ENCODE peak calls at places on chromosomes 4 and X, in eight cellular contexts. Q, A, Z, P, K, S, J and R are unnamed samples.

GRCh38 chr4:127015616-127016015 is 617.1 kb upstream of the INTU start:
- DNase-seq in S (no peak), Z (no peak), J (no peak), K (no peak), P (no peak), Q (peak; percentile 38), A (peak; percentile 42), R (no peak)

GRCh38 chr4:153931804-153932203 is 142.9 kb upstream of the SFRP2 start:
- DNase-seq in Z (no peak), Q (no peak), K (no peak), J (peak; percentile 81), A (no peak), S (no peak), P (no peak), R (peak; percentile 37)

GRCh38 chrX:114162068-114162735 is 421.7 kb upstream of the HTR2C start:
- DNase-seq in Q (no peak), P (no peak), S (peak; percentile 15), K (peak; percentile 46), A (no peak), Z (no peak), J (no peak), R (no peak)

GRCh38 chr4:174604198-174604597 is 81.9 kb upstream of the HPGD start:
- DNase-seq in A (no peak), Z (no peak), S (no peak), K (no peak), P (no peak), Q (peak; percentile 19), J (peak; percentile 11), R (peak; percentile 98)

GRCh38 chr4:43251760-43252317 is 359.3 kb downstream of the GRXCR1 start:
- DNase-seq in Z (no peak), K (no peak), S (no peak), A (no peak), J (no peak), Q (peak; percentile 7), P (no peak), R (peak; percentile 13)

GRCh38 chr4:168716411-168717129 is 219.7 kb downstream of the PALLD start:
- DNase-seq in K (peak; percentile 52), A (no peak), P (no peak), S (no peak), Q (no peak), J (no peak), Z (no peak), R (no peak)

GRCh38 chrX:110795645-110796510 is at the start of gene CHRDL1:
- DNase-seq in Z (no peak), S (peak; percentile 8), P (peak; percentile 29), J (no peak), K (peak; percentile 57), Q (peak; percentile 40), A (peak; percentile 18), R (no peak)

GRCh38 chr4:4866833-4867744 is 7.6 kb downstream of the MSX1 start:
- DNase-seq in P (no peak), Q (peak; percentile 58), S (peak; percentile 77), K (peak; percentile 72), A (no peak), J (no peak), Z (no peak), R (no peak)

GRCh38 chr4:4249876-4250275 is 1.9 kb upstream of the TMEM128 start:
- DNase-seq in P (no peak), Q (no peak), A (no peak), K (no peak), Z (no peak), S (no peak), J (no peak), R (no peak)

GRCh38 chr4:130563185-130563890 is 1467.4 kb downstream of the C4orf33 start:
- DNase-seq in S (peak; percentile 27), Q (peak; percentile 78), A (peak; percentile 52), Z (no peak), P (peak; percentile 69), J (no peak), K (peak; percentile 42), R (peak; percentile 10)

GRCh38 chr4:1051472-1051871 is 40.0 kb downstream of the FGFRL1 start:
- DNase-seq in J (no peak), K (no peak), Q (no peak), Z (no peak), S (no peak), A (no peak), P (no peak), R (no peak)

GRCh38 chr4:181548873-181549541 is 694.2 kb upstream of the TENM3 start:
- DNase-seq in P (no peak), A (no peak), S (no peak), Z (no peak), Q (peak; percentile 92), K (no peak), J (peak; percentile 14), R (peak; percentile 66)

GRCh38 chr4:25760518-25761157 is 102.2 kb downstream of the SEL1L3 start:
- DNase-seq in S (no peak), J (peak; percentile 81), Z (no peak), Q (no peak), A (no peak), K (no peak), P (no peak), R (peak; percentile 11)

GRCh38 chr4:172155838-172156345 is 342.7 kb downstream of the GALNTL6 start:
- DNase-seq in S (no peak), K (no peak), P (no peak), J (no peak), Z (no peak), Q (no peak), A (no peak), R (no peak)

GRCh38 chr4:86498560-86499166 is 95.5 kb upstream of the PTPN13 start:
- DNase-seq in Q (peak; percentile 70), J (peak; percentile 14), A (no peak), S (peak; percentile 13), Z (no peak), P (no peak), K (peak; percentile 74), R (peak; percentile 60)

GRCh38 chr4:3683077-3683743 is 83.0 kb upstream of the ADRA2C start:
- DNase-seq in Z (no peak), K (no peak), A (no peak), S (no peak), Q (no peak), P (no peak), J (no peak), R (no peak)